ENCODE peak calls at places on chromosomes 12 and 14, in eight cellular contexts. One of them, this sample, is unnamed.
A peak's percentile ranks its signal among the peaks of the same experiment; 100 is the strongest.

GRCh38 chr14:54220122-54220691 is 176.6 kb upstream of the CDKN3 start:
- DNase-seq in uterus: no peak
- DNase-seq in CD8-positive, alpha-beta T cell: no peak
- DNase-seq in transverse colon: no peak
- DNase-seq in CD8-positive, alpha-beta memory T cell: no peak
- DNase-seq in fibroblast of lung: no peak
- DNase-seq in heart left ventricle: no peak
- DNase-seq in tibial nerve: no peak
- DNase-seq in this sample: no peak

GRCh38 chr12:2396448-2396871 is 343.7 kb downstream of the CACNA1C start:
- DNase-seq in fibroblast of lung: peak; percentile 82
- DNase-seq in heart left ventricle: peak; percentile 78
- DNase-seq in CD8-positive, alpha-beta memory T cell: no peak
- DNase-seq in tibial nerve: peak; percentile 40
- DNase-seq in transverse colon: peak; percentile 30
- DNase-seq in uterus: peak; percentile 47
- DNase-seq in CD8-positive, alpha-beta T cell: no peak
- DNase-seq in this sample: no peak

GRCh38 chr14:63492391-63492790 is 50.8 kb downstream of the PPP2R5E start:
- DNase-seq in transverse colon: no peak
- DNase-seq in CD8-positive, alpha-beta memory T cell: no peak
- DNase-seq in CD8-positive, alpha-beta T cell: no peak
- DNase-seq in uterus: no peak
- DNase-seq in fibroblast of lung: peak; percentile 88
- DNase-seq in heart left ventricle: no peak
- DNase-seq in tibial nerve: no peak
- DNase-seq in this sample: no peak

GRCh38 chr12:99772274-99772673 is 124.7 kb downstream of the GARIN6 start:
- DNase-seq in tibial nerve: no peak
- DNase-seq in CD8-positive, alpha-beta memory T cell: no peak
- DNase-seq in fibroblast of lung: no peak
- DNase-seq in CD8-positive, alpha-beta T cell: no peak
- DNase-seq in uterus: no peak
- DNase-seq in heart left ventricle: no peak
- DNase-seq in transverse colon: no peak
- DNase-seq in this sample: peak; percentile 47

GRCh38 chr14:55749201-55749812 is 169.3 kb downstream of the KTN1 start:
- DNase-seq in transverse colon: no peak
- DNase-seq in heart left ventricle: no peak
- DNase-seq in fibroblast of lung: no peak
- DNase-seq in CD8-positive, alpha-beta T cell: no peak
- DNase-seq in CD8-positive, alpha-beta memory T cell: no peak
- DNase-seq in tibial nerve: no peak
- DNase-seq in uterus: no peak
- DNase-seq in this sample: no peak

GRCh38 chr12:101407054-101407437 is 526 bp downstream of the ARL1 start:
- DNase-seq in fibroblast of lung: no peak
- DNase-seq in CD8-positive, alpha-beta memory T cell: no peak
- DNase-seq in CD8-positive, alpha-beta T cell: no peak
- DNase-seq in transverse colon: no peak
- DNase-seq in tibial nerve: peak; percentile 5
- DNase-seq in heart left ventricle: peak; percentile 65
- DNase-seq in uterus: peak; percentile 17
- DNase-seq in this sample: no peak

GRCh38 chr12:49524660-49525324 is 14.0 kb upstream of the KCNH3 start:
- DNase-seq in uterus: no peak
- DNase-seq in transverse colon: no peak
- DNase-seq in CD8-positive, alpha-beta memory T cell: no peak
- DNase-seq in fibroblast of lung: no peak
- DNase-seq in CD8-positive, alpha-beta T cell: no peak
- DNase-seq in tibial nerve: no peak
- DNase-seq in heart left ventricle: no peak
- DNase-seq in this sample: no peak

GRCh38 chr14:85934886-85935254 is 404.9 kb downstream of the FLRT2 start:
- DNase-seq in CD8-positive, alpha-beta memory T cell: no peak
- DNase-seq in uterus: no peak
- DNase-seq in heart left ventricle: no peak
- DNase-seq in tibial nerve: no peak
- DNase-seq in CD8-positive, alpha-beta T cell: no peak
- DNase-seq in transverse colon: no peak
- DNase-seq in fibroblast of lung: peak; percentile 0
- DNase-seq in this sample: no peak

GRCh38 chr12:127785535-127785934 is 481.4 kb upstream of the TMEM132C start:
- DNase-seq in tibial nerve: no peak
- DNase-seq in CD8-positive, alpha-beta memory T cell: no peak
- DNase-seq in heart left ventricle: no peak
- DNase-seq in transverse colon: no peak
- DNase-seq in fibroblast of lung: peak; percentile 79
- DNase-seq in CD8-positive, alpha-beta T cell: no peak
- DNase-seq in uterus: no peak
- DNase-seq in this sample: no peak

GRCh38 chr14:99549684-99550083 is 54.3 kb downstream of the CCDC85C start:
- DNase-seq in CD8-positive, alpha-beta T cell: no peak
- DNase-seq in tibial nerve: no peak
- DNase-seq in heart left ventricle: no peak
- DNase-seq in fibroblast of lung: no peak
- DNase-seq in transverse colon: no peak
- DNase-seq in uterus: no peak
- DNase-seq in CD8-positive, alpha-beta memory T cell: no peak
- DNase-seq in this sample: no peak

GRCh38 chr12:17020765-17021164 is 414.8 kb upstream of the LMO3 start:
- DNase-seq in CD8-positive, alpha-beta memory T cell: no peak
- DNase-seq in transverse colon: no peak
- DNase-seq in uterus: no peak
- DNase-seq in CD8-positive, alpha-beta T cell: no peak
- DNase-seq in fibroblast of lung: no peak
- DNase-seq in heart left ventricle: no peak
- DNase-seq in tibial nerve: no peak
- DNase-seq in this sample: no peak

GRCh38 chr12:69348162-69348938 is at the start of gene LYZ:
- DNase-seq in tibial nerve: peak; percentile 33
- DNase-seq in uterus: no peak
- DNase-seq in CD8-positive, alpha-beta memory T cell: no peak
- DNase-seq in CD8-positive, alpha-beta T cell: no peak
- DNase-seq in heart left ventricle: no peak
- DNase-seq in transverse colon: peak; percentile 20
- DNase-seq in fibroblast of lung: no peak
- DNase-seq in this sample: no peak

GRCh38 chr12:118063567-118064391 is 2.8 kb upstream of the WSB2 start:
- DNase-seq in CD8-positive, alpha-beta memory T cell: no peak
- DNase-seq in heart left ventricle: no peak
- DNase-seq in tibial nerve: no peak
- DNase-seq in uterus: no peak
- DNase-seq in transverse colon: no peak
- DNase-seq in fibroblast of lung: no peak
- DNase-seq in CD8-positive, alpha-beta T cell: no peak
- DNase-seq in this sample: no peak

GRCh38 chr14:100904307-100905019 is 941 bp upstream of the RTL1 start:
- DNase-seq in CD8-positive, alpha-beta T cell: no peak
- DNase-seq in transverse colon: no peak
- DNase-seq in fibroblast of lung: peak; percentile 27
- DNase-seq in tibial nerve: no peak
- DNase-seq in heart left ventricle: no peak
- DNase-seq in uterus: no peak
- DNase-seq in CD8-positive, alpha-beta memory T cell: no peak
- DNase-seq in this sample: no peak

GRCh38 chr14:103550451-103551337 is 11.8 kb downstream of the BAG5 start:
- DNase-seq in CD8-positive, alpha-beta memory T cell: no peak
- DNase-seq in uterus: peak; percentile 36
- DNase-seq in CD8-positive, alpha-beta T cell: no peak
- DNase-seq in heart left ventricle: no peak
- DNase-seq in transverse colon: no peak
- DNase-seq in fibroblast of lung: no peak
- DNase-seq in tibial nerve: no peak
- DNase-seq in this sample: no peak

GRCh38 chr12:68924546-68924945 is 8.4 kb downstream of the CPM start:
- DNase-seq in tibial nerve: no peak
- DNase-seq in uterus: no peak
- DNase-seq in CD8-positive, alpha-beta T cell: no peak
- DNase-seq in fibroblast of lung: no peak
- DNase-seq in heart left ventricle: no peak
- DNase-seq in CD8-positive, alpha-beta memory T cell: no peak
- DNase-seq in transverse colon: no peak
- DNase-seq in this sample: no peak

GRCh38 chr12:955923-956322 is 6.4 kb upstream of the RAD52 start:
- DNase-seq in uterus: no peak
- DNase-seq in CD8-positive, alpha-beta memory T cell: no peak
- DNase-seq in heart left ventricle: no peak
- DNase-seq in transverse colon: no peak
- DNase-seq in tibial nerve: no peak
- DNase-seq in fibroblast of lung: no peak
- DNase-seq in CD8-positive, alpha-beta T cell: no peak
- DNase-seq in this sample: no peak

GRCh38 chr12:954736-955135 is 5.2 kb upstream of the RAD52 start:
- DNase-seq in uterus: no peak
- DNase-seq in CD8-positive, alpha-beta T cell: no peak
- DNase-seq in heart left ventricle: no peak
- DNase-seq in tibial nerve: no peak
- DNase-seq in CD8-positive, alpha-beta memory T cell: no peak
- DNase-seq in transverse colon: no peak
- DNase-seq in fibroblast of lung: peak; percentile 28
- DNase-seq in this sample: no peak

GRCh38 chr12:951166-951565 is 1.7 kb upstream of the RAD52 start:
- DNase-seq in heart left ventricle: no peak
- DNase-seq in fibroblast of lung: no peak
- DNase-seq in CD8-positive, alpha-beta T cell: no peak
- DNase-seq in tibial nerve: no peak
- DNase-seq in CD8-positive, alpha-beta memory T cell: no peak
- DNase-seq in uterus: no peak
- DNase-seq in transverse colon: peak; percentile 11
- DNase-seq in this sample: no peak

GRCh38 chr12:949337-950099 is at the start of gene RAD52:
- DNase-seq in CD8-positive, alpha-beta memory T cell: peak; percentile 93
- DNase-seq in tibial nerve: peak; percentile 95
- DNase-seq in uterus: peak; percentile 98
- DNase-seq in heart left ventricle: peak; percentile 99
- DNase-seq in transverse colon: peak; percentile 98
- DNase-seq in fibroblast of lung: peak; percentile 98
- DNase-seq in CD8-positive, alpha-beta T cell: peak; percentile 98
- DNase-seq in this sample: peak; percentile 97

GRCh38 chr12:953776-954175 is 4.3 kb upstream of the RAD52 start:
- DNase-seq in transverse colon: no peak
- DNase-seq in tibial nerve: no peak
- DNase-seq in uterus: no peak
- DNase-seq in fibroblast of lung: peak; percentile 79
- DNase-seq in CD8-positive, alpha-beta memory T cell: no peak
- DNase-seq in CD8-positive, alpha-beta T cell: no peak
- DNase-seq in heart left ventricle: no peak
- DNase-seq in this sample: peak; percentile 8
- H3K27ac ChIP-seq in transverse colon: no peak overlapping the region
- H3K27ac ChIP-seq in tibial nerve: no peak overlapping the region
- H3K27ac ChIP-seq in uterus: no peak overlapping the region
- H3K27ac ChIP-seq in fibroblast of lung: peak overlapping the region; percentile 44
- H3K27ac ChIP-seq in CD8-positive, alpha-beta memory T cell: no peak overlapping the region
- H3K27ac ChIP-seq in CD8-positive, alpha-beta T cell: no peak overlapping the region
- H3K27ac ChIP-seq in heart left ventricle: no peak overlapping the region
- H3K27ac ChIP-seq in this sample: peak overlapping the region; percentile 90

GRCh38 chr12:40559865-40560264 is 132.4 kb upstream of the CNTN1 start:
- DNase-seq in uterus: no peak
- DNase-seq in fibroblast of lung: no peak
- DNase-seq in tibial nerve: no peak
- DNase-seq in heart left ventricle: no peak
- DNase-seq in CD8-positive, alpha-beta T cell: no peak
- DNase-seq in CD8-positive, alpha-beta memory T cell: no peak
- DNase-seq in transverse colon: no peak
- DNase-seq in this sample: no peak
- H3K27ac ChIP-seq in uterus: no peak overlapping the region
- H3K27ac ChIP-seq in fibroblast of lung: no peak overlapping the region
- H3K27ac ChIP-seq in tibial nerve: no peak overlapping the region
- H3K27ac ChIP-seq in heart left ventricle: no peak overlapping the region
- H3K27ac ChIP-seq in CD8-positive, alpha-beta T cell: no peak overlapping the region
- H3K27ac ChIP-seq in CD8-positive, alpha-beta memory T cell: no peak overlapping the region
- H3K27ac ChIP-seq in transverse colon: no peak overlapping the region
- H3K27ac ChIP-seq in this sample: no peak overlapping the region

GRCh38 chr14:76958975-76959710 is 69.4 kb downstream of the IRF2BPL start:
- DNase-seq in uterus: peak; percentile 76
- DNase-seq in fibroblast of lung: peak; percentile 95
- DNase-seq in tibial nerve: no peak
- DNase-seq in transverse colon: no peak
- DNase-seq in heart left ventricle: peak; percentile 78
- DNase-seq in CD8-positive, alpha-beta T cell: no peak
- DNase-seq in CD8-positive, alpha-beta memory T cell: no peak
- DNase-seq in this sample: no peak
- H3K27ac ChIP-seq in uterus: peak overlapping the region; percentile 86
- H3K27ac ChIP-seq in fibroblast of lung: no peak overlapping the region
- H3K27ac ChIP-seq in tibial nerve: peak overlapping the region; percentile 97
- H3K27ac ChIP-seq in transverse colon: peak overlapping the region; percentile 98
- H3K27ac ChIP-seq in heart left ventricle: peak overlapping the region; percentile 88
- H3K27ac ChIP-seq in CD8-positive, alpha-beta T cell: no peak overlapping the region
- H3K27ac ChIP-seq in CD8-positive, alpha-beta memory T cell: no peak overlapping the region
- H3K27ac ChIP-seq in this sample: no peak overlapping the region

GRCh38 chr12:89501793-89502192 is 22.8 kb downstream of the GALNT4 start:
- DNase-seq in fibroblast of lung: no peak
- DNase-seq in CD8-positive, alpha-beta T cell: no peak
- DNase-seq in transverse colon: no peak
- DNase-seq in CD8-positive, alpha-beta memory T cell: no peak
- DNase-seq in heart left ventricle: no peak
- DNase-seq in uterus: no peak
- DNase-seq in tibial nerve: no peak
- DNase-seq in this sample: no peak

GRCh38 chr12:89506050-89506449 is 18.5 kb downstream of the GALNT4 start:
- DNase-seq in uterus: no peak
- DNase-seq in transverse colon: no peak
- DNase-seq in heart left ventricle: no peak
- DNase-seq in tibial nerve: no peak
- DNase-seq in fibroblast of lung: no peak
- DNase-seq in CD8-positive, alpha-beta memory T cell: no peak
- DNase-seq in CD8-positive, alpha-beta T cell: no peak
- DNase-seq in this sample: no peak

GRCh38 chr12:89504560-89505346 is 19.8 kb downstream of the GALNT4 start:
- DNase-seq in CD8-positive, alpha-beta memory T cell: no peak
- DNase-seq in heart left ventricle: no peak
- DNase-seq in CD8-positive, alpha-beta T cell: no peak
- DNase-seq in fibroblast of lung: peak; percentile 59
- DNase-seq in tibial nerve: no peak
- DNase-seq in transverse colon: no peak
- DNase-seq in uterus: no peak
- DNase-seq in this sample: no peak

DNA sequence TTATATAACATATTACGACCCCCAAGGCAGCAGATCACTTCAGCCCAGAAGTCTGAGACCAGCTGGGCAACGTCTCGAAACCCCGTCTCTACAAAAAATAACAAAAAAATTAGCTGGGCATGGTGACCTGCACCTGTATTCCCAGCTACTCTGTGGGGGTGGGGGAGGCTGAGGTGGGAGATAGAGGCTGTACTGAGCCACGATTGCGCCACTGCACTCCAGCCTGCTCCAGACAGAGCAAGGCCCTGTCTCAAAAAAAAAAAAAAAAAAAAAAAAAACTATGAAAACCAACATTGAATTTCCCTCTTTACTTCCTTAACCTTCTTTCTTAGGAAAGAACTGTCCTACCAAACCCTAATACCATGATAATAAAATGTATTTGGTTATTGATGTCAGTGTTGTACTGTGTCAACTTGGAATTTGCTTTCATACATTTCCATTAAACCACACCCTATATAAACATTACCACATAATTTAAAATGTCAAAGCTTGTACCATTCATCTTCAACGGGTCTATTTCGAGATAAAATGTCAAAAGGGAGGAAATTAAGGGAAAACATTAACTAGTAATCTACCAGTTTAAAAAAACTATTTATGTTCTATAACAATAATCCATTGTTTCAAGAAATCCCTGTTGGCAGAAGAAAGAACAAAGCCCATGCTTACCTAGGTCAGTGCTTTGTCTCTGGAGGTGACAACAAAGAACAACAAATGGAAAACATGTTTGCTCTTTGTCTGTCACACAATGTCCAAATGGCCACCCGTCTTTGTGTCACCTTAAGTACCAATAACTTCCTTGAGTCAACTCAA is 17.4 kb downstream of the GALNT4 start:
- DNase-seq in tibial nerve: no peak
- DNase-seq in heart left ventricle: no peak
- DNase-seq in CD8-positive, alpha-beta T cell: no peak
- DNase-seq in CD8-positive, alpha-beta memory T cell: no peak
- DNase-seq in fibroblast of lung: no peak
- DNase-seq in transverse colon: peak; percentile 48
- DNase-seq in uterus: no peak
- DNase-seq in this sample: no peak
- H3K27ac ChIP-seq in tibial nerve: no peak overlapping the region
- H3K27ac ChIP-seq in heart left ventricle: no peak overlapping the region
- H3K27ac ChIP-seq in CD8-positive, alpha-beta T cell: no peak overlapping the region
- H3K27ac ChIP-seq in CD8-positive, alpha-beta memory T cell: no peak overlapping the region
- H3K27ac ChIP-seq in fibroblast of lung: no peak overlapping the region
- H3K27ac ChIP-seq in transverse colon: peak overlapping the region; percentile 73
- H3K27ac ChIP-seq in uterus: no peak overlapping the region
- H3K27ac ChIP-seq in this sample: no peak overlapping the region

This sample was measured in SK-N-MC.